ENCODE peak calls at places on chromosomes 4 and X, in nine cellular contexts. One of them, this sample, is unnamed.

GRCh38 chr4:123994917-123995316 is 598.3 kb downstream of the SPRY1 start:
- DNase-seq in activated T-cell treated with anti-CD3 and anti-CD28 coated beads for 1 hour: no peak
- DNase-seq in hippocampal formation: no peak
- DNase-seq in mucosa of descending colon: no peak
- DNase-seq in dorsolateral prefrontal cortex: no peak
- DNase-seq in hepatocyte: no peak
- DNase-seq in pons: no peak
- DNase-seq in stimulated activated naive B cell treated with anti-CD40 and anti-IgM and Interleukin-4, amounts not matched to agents 10 μg/mL and 1 μg/mL and 100 μg/mL, for 72 hours: no peak
- DNase-seq in HT1080: no peak
- DNase-seq in this sample: no peak

GRCh38 chr4:182068920-182069319 is 174.3 kb upstream of the TENM3 start:
- DNase-seq in activated T-cell treated with anti-CD3 and anti-CD28 coated beads for 1 hour: no peak
- DNase-seq in hippocampal formation: no peak
- DNase-seq in mucosa of descending colon: no peak
- DNase-seq in dorsolateral prefrontal cortex: no peak
- DNase-seq in hepatocyte: no peak
- DNase-seq in pons: no peak
- DNase-seq in stimulated activated naive B cell treated with anti-CD40 and anti-IgM and Interleukin-4, amounts not matched to agents 10 μg/mL and 1 μg/mL and 100 μg/mL, for 72 hours: no peak
- DNase-seq in HT1080: no peak
- DNase-seq in this sample: no peak

GRCh38 chr4:156778093-156778492 is 193.5 kb downstream of the PDGFC start:
- DNase-seq in activated T-cell treated with anti-CD3 and anti-CD28 coated beads for 1 hour: no peak
- DNase-seq in hippocampal formation: no peak
- DNase-seq in mucosa of descending colon: no peak
- DNase-seq in dorsolateral prefrontal cortex: no peak
- DNase-seq in hepatocyte: no peak
- DNase-seq in pons: no peak
- DNase-seq in stimulated activated naive B cell treated with anti-CD40 and anti-IgM and Interleukin-4, amounts not matched to agents 10 μg/mL and 1 μg/mL and 100 μg/mL, for 72 hours: no peak
- DNase-seq in HT1080: no peak
- DNase-seq in this sample: no peak

GRCh38 chr4:26235500-26235899 is 85.3 kb upstream of the RBPJ start:
- DNase-seq in activated T-cell treated with anti-CD3 and anti-CD28 coated beads for 1 hour: no peak
- DNase-seq in hippocampal formation: no peak
- DNase-seq in mucosa of descending colon: peak; percentile 68
- DNase-seq in dorsolateral prefrontal cortex: peak; percentile 39
- DNase-seq in hepatocyte: peak; percentile 54
- DNase-seq in pons: peak; percentile 48
- DNase-seq in stimulated activated naive B cell treated with anti-CD40 and anti-IgM and Interleukin-4, amounts not matched to agents 10 μg/mL and 1 μg/mL and 100 μg/mL, for 72 hours: no peak
- DNase-seq in HT1080: peak; percentile 11
- DNase-seq in this sample: no peak

GRCh38 chr4:10521386-10521785 is 64.2 kb upstream of the ZNF518B start:
- DNase-seq in activated T-cell treated with anti-CD3 and anti-CD28 coated beads for 1 hour: no peak
- DNase-seq in hippocampal formation: no peak
- DNase-seq in mucosa of descending colon: no peak
- DNase-seq in dorsolateral prefrontal cortex: no peak
- DNase-seq in hepatocyte: no peak
- DNase-seq in pons: no peak
- DNase-seq in stimulated activated naive B cell treated with anti-CD40 and anti-IgM and Interleukin-4, amounts not matched to agents 10 μg/mL and 1 μg/mL and 100 μg/mL, for 72 hours: no peak
- DNase-seq in HT1080: no peak
- DNase-seq in this sample: no peak

GRCh38 chr4:48031802-48032525 is 15.4 kb downstream of the NIPAL1 start:
- DNase-seq in activated T-cell treated with anti-CD3 and anti-CD28 coated beads for 1 hour: no peak
- DNase-seq in hippocampal formation: no peak
- DNase-seq in mucosa of descending colon: no peak
- DNase-seq in dorsolateral prefrontal cortex: no peak
- DNase-seq in hepatocyte: peak; percentile 52
- DNase-seq in pons: no peak
- DNase-seq in stimulated activated naive B cell treated with anti-CD40 and anti-IgM and Interleukin-4, amounts not matched to agents 10 μg/mL and 1 μg/mL and 100 μg/mL, for 72 hours: no peak
- DNase-seq in HT1080: no peak
- DNase-seq in this sample: no peak

GRCh38 chr4:183638436-183638835 is 20.5 kb downstream of the RWDD4 start:
- DNase-seq in activated T-cell treated with anti-CD3 and anti-CD28 coated beads for 1 hour: no peak
- DNase-seq in hippocampal formation: no peak
- DNase-seq in mucosa of descending colon: no peak
- DNase-seq in dorsolateral prefrontal cortex: no peak
- DNase-seq in hepatocyte: no peak
- DNase-seq in pons: no peak
- DNase-seq in stimulated activated naive B cell treated with anti-CD40 and anti-IgM and Interleukin-4, amounts not matched to agents 10 μg/mL and 1 μg/mL and 100 μg/mL, for 72 hours: no peak
- DNase-seq in HT1080: no peak
- DNase-seq in this sample: no peak

GRCh38 chr4:139694522-139694921 is 28.9 kb downstream of the MGST2 start:
- DNase-seq in activated T-cell treated with anti-CD3 and anti-CD28 coated beads for 1 hour: no peak
- DNase-seq in hippocampal formation: no peak
- DNase-seq in mucosa of descending colon: no peak
- DNase-seq in dorsolateral prefrontal cortex: no peak
- DNase-seq in hepatocyte: no peak
- DNase-seq in pons: no peak
- DNase-seq in stimulated activated naive B cell treated with anti-CD40 and anti-IgM and Interleukin-4, amounts not matched to agents 10 μg/mL and 1 μg/mL and 100 μg/mL, for 72 hours: no peak
- DNase-seq in HT1080: no peak
- DNase-seq in this sample: no peak

GRCh38 chrX:24294619-24295018 is 19.2 kb downstream of the SUPT20HL2 start:
- DNase-seq in activated T-cell treated with anti-CD3 and anti-CD28 coated beads for 1 hour: no peak
- DNase-seq in hippocampal formation: no peak
- DNase-seq in mucosa of descending colon: no peak
- DNase-seq in dorsolateral prefrontal cortex: peak; percentile 26
- DNase-seq in hepatocyte: peak; percentile 34
- DNase-seq in pons: peak; percentile 0
- DNase-seq in stimulated activated naive B cell treated with anti-CD40 and anti-IgM and Interleukin-4, amounts not matched to agents 10 μg/mL and 1 μg/mL and 100 μg/mL, for 72 hours: no peak
- DNase-seq in HT1080: peak; percentile 28
- DNase-seq in this sample: no peak

GRCh38 chr4:163161536-163162205 is 5.0 kb downstream of the NAF1 start:
- DNase-seq in activated T-cell treated with anti-CD3 and anti-CD28 coated beads for 1 hour: no peak
- DNase-seq in hippocampal formation: no peak
- DNase-seq in mucosa of descending colon: no peak
- DNase-seq in dorsolateral prefrontal cortex: no peak
- DNase-seq in hepatocyte: no peak
- DNase-seq in pons: no peak
- DNase-seq in stimulated activated naive B cell treated with anti-CD40 and anti-IgM and Interleukin-4, amounts not matched to agents 10 μg/mL and 1 μg/mL and 100 μg/mL, for 72 hours: no peak
- DNase-seq in HT1080: peak; percentile 47
- DNase-seq in this sample: no peak

GRCh38 chr4:158159054-158159717 is 13.6 kb downstream of the GASK1B start:
- DNase-seq in activated T-cell treated with anti-CD3 and anti-CD28 coated beads for 1 hour: no peak
- DNase-seq in hippocampal formation: no peak
- DNase-seq in mucosa of descending colon: no peak
- DNase-seq in dorsolateral prefrontal cortex: no peak
- DNase-seq in hepatocyte: peak; percentile 36
- DNase-seq in pons: no peak
- DNase-seq in stimulated activated naive B cell treated with anti-CD40 and anti-IgM and Interleukin-4, amounts not matched to agents 10 μg/mL and 1 μg/mL and 100 μg/mL, for 72 hours: no peak
- DNase-seq in HT1080: peak; percentile 50
- DNase-seq in this sample: no peak

GRCh38 chr4:163558539-163559044 is 64.1 kb downstream of the TMA16 start:
- DNase-seq in activated T-cell treated with anti-CD3 and anti-CD28 coated beads for 1 hour: peak; percentile 2
- DNase-seq in hippocampal formation: no peak
- DNase-seq in mucosa of descending colon: peak; percentile 50
- DNase-seq in dorsolateral prefrontal cortex: peak; percentile 10
- DNase-seq in hepatocyte: peak; percentile 15
- DNase-seq in pons: no peak
- DNase-seq in stimulated activated naive B cell treated with anti-CD40 and anti-IgM and Interleukin-4, amounts not matched to agents 10 μg/mL and 1 μg/mL and 100 μg/mL, for 72 hours: no peak
- DNase-seq in HT1080: no peak
- DNase-seq in this sample: no peak

GRCh38 chr4:182730791-182731190 is 186.4 kb downstream of the DCTD start:
- DNase-seq in activated T-cell treated with anti-CD3 and anti-CD28 coated beads for 1 hour: no peak
- DNase-seq in hippocampal formation: no peak
- DNase-seq in mucosa of descending colon: no peak
- DNase-seq in dorsolateral prefrontal cortex: no peak
- DNase-seq in hepatocyte: no peak
- DNase-seq in pons: no peak
- DNase-seq in stimulated activated naive B cell treated with anti-CD40 and anti-IgM and Interleukin-4, amounts not matched to agents 10 μg/mL and 1 μg/mL and 100 μg/mL, for 72 hours: no peak
- DNase-seq in HT1080: no peak
- DNase-seq in this sample: no peak

GRCh38 chrX:133608406-133608805 is 193.1 kb upstream of the GPC4 start:
- DNase-seq in activated T-cell treated with anti-CD3 and anti-CD28 coated beads for 1 hour: no peak
- DNase-seq in hippocampal formation: no peak
- DNase-seq in mucosa of descending colon: no peak
- DNase-seq in dorsolateral prefrontal cortex: no peak
- DNase-seq in hepatocyte: no peak
- DNase-seq in pons: no peak
- DNase-seq in stimulated activated naive B cell treated with anti-CD40 and anti-IgM and Interleukin-4, amounts not matched to agents 10 μg/mL and 1 μg/mL and 100 μg/mL, for 72 hours: no peak
- DNase-seq in HT1080: no peak
- DNase-seq in this sample: no peak

GRCh38 chrX:129984196-129984962 is 1.9 kb downstream of the BCORL1 start:
- DNase-seq in activated T-cell treated with anti-CD3 and anti-CD28 coated beads for 1 hour: peak; percentile 23
- DNase-seq in hippocampal formation: no peak
- DNase-seq in mucosa of descending colon: peak; percentile 68
- DNase-seq in dorsolateral prefrontal cortex: no peak
- DNase-seq in hepatocyte: peak; percentile 53
- DNase-seq in pons: no peak
- DNase-seq in stimulated activated naive B cell treated with anti-CD40 and anti-IgM and Interleukin-4, amounts not matched to agents 10 μg/mL and 1 μg/mL and 100 μg/mL, for 72 hours: peak; percentile 3
- DNase-seq in HT1080: no peak
- DNase-seq in this sample: peak; percentile 23

GRCh38 chrX:117996918-117997480 is 119.6 kb downstream of the KLHL13 start:
- DNase-seq in activated T-cell treated with anti-CD3 and anti-CD28 coated beads for 1 hour: no peak
- DNase-seq in hippocampal formation: no peak
- DNase-seq in mucosa of descending colon: no peak
- DNase-seq in dorsolateral prefrontal cortex: no peak
- DNase-seq in hepatocyte: no peak
- DNase-seq in pons: no peak
- DNase-seq in stimulated activated naive B cell treated with anti-CD40 and anti-IgM and Interleukin-4, amounts not matched to agents 10 μg/mL and 1 μg/mL and 100 μg/mL, for 72 hours: no peak
- DNase-seq in HT1080: no peak
- DNase-seq in this sample: no peak

GRCh38 chrX:31555506-31555905 is 483.7 kb upstream of the FTHL17 start:
- DNase-seq in activated T-cell treated with anti-CD3 and anti-CD28 coated beads for 1 hour: no peak
- DNase-seq in hippocampal formation: no peak
- DNase-seq in mucosa of descending colon: no peak
- DNase-seq in dorsolateral prefrontal cortex: no peak
- DNase-seq in hepatocyte: no peak
- DNase-seq in pons: no peak
- DNase-seq in stimulated activated naive B cell treated with anti-CD40 and anti-IgM and Interleukin-4, amounts not matched to agents 10 μg/mL and 1 μg/mL and 100 μg/mL, for 72 hours: no peak
- DNase-seq in HT1080: no peak
- DNase-seq in this sample: no peak

GRCh38 chrX:72620550-72621145 is 48.0 kb upstream of the HDAC8 start:
- DNase-seq in activated T-cell treated with anti-CD3 and anti-CD28 coated beads for 1 hour: no peak
- DNase-seq in hippocampal formation: no peak
- DNase-seq in mucosa of descending colon: no peak
- DNase-seq in dorsolateral prefrontal cortex: no peak
- DNase-seq in hepatocyte: peak; percentile 73
- DNase-seq in pons: no peak
- DNase-seq in stimulated activated naive B cell treated with anti-CD40 and anti-IgM and Interleukin-4, amounts not matched to agents 10 μg/mL and 1 μg/mL and 100 μg/mL, for 72 hours: no peak
- DNase-seq in HT1080: peak; percentile 81
- DNase-seq in this sample: no peak

GRCh38 chrX:39619182-39620009 is 478.4 kb downstream of the BCOR start:
- DNase-seq in activated T-cell treated with anti-CD3 and anti-CD28 coated beads for 1 hour: no peak
- DNase-seq in hippocampal formation: no peak
- DNase-seq in mucosa of descending colon: no peak
- DNase-seq in dorsolateral prefrontal cortex: no peak
- DNase-seq in hepatocyte: peak; percentile 16
- DNase-seq in pons: no peak
- DNase-seq in stimulated activated naive B cell treated with anti-CD40 and anti-IgM and Interleukin-4, amounts not matched to agents 10 μg/mL and 1 μg/mL and 100 μg/mL, for 72 hours: no peak
- DNase-seq in HT1080: no peak
- DNase-seq in this sample: no peak

GRCh38 chrX:129006491-129006890 is 516.8 kb downstream of the SMARCA1 start:
- DNase-seq in activated T-cell treated with anti-CD3 and anti-CD28 coated beads for 1 hour: no peak
- DNase-seq in hippocampal formation: no peak
- DNase-seq in mucosa of descending colon: no peak
- DNase-seq in dorsolateral prefrontal cortex: no peak
- DNase-seq in hepatocyte: no peak
- DNase-seq in pons: no peak
- DNase-seq in stimulated activated naive B cell treated with anti-CD40 and anti-IgM and Interleukin-4, amounts not matched to agents 10 μg/mL and 1 μg/mL and 100 μg/mL, for 72 hours: no peak
- DNase-seq in HT1080: no peak
- DNase-seq in this sample: no peak

GRCh38 chrX:108537005-108537404 is 97.4 kb downstream of the COL4A5 start:
- DNase-seq in activated T-cell treated with anti-CD3 and anti-CD28 coated beads for 1 hour: no peak
- DNase-seq in hippocampal formation: no peak
- DNase-seq in mucosa of descending colon: no peak
- DNase-seq in dorsolateral prefrontal cortex: no peak
- DNase-seq in hepatocyte: peak; percentile 50
- DNase-seq in pons: peak; percentile 42
- DNase-seq in stimulated activated naive B cell treated with anti-CD40 and anti-IgM and Interleukin-4, amounts not matched to agents 10 μg/mL and 1 μg/mL and 100 μg/mL, for 72 hours: no peak
- DNase-seq in HT1080: peak; percentile 14
- DNase-seq in this sample: no peak

GRCh38 chr4:45636175-45636574 is 487.7 kb downstream of the GABRG1 start:
- DNase-seq in activated T-cell treated with anti-CD3 and anti-CD28 coated beads for 1 hour: no peak
- DNase-seq in hippocampal formation: no peak
- DNase-seq in mucosa of descending colon: no peak
- DNase-seq in dorsolateral prefrontal cortex: no peak
- DNase-seq in hepatocyte: no peak
- DNase-seq in pons: no peak
- DNase-seq in stimulated activated naive B cell treated with anti-CD40 and anti-IgM and Interleukin-4, amounts not matched to agents 10 μg/mL and 1 μg/mL and 100 μg/mL, for 72 hours: no peak
- DNase-seq in HT1080: no peak
- DNase-seq in this sample: no peak

GRCh38 chr4:178953447-178954120 is 1511.3 kb upstream of the AGA start:
- DNase-seq in activated T-cell treated with anti-CD3 and anti-CD28 coated beads for 1 hour: no peak
- DNase-seq in hippocampal formation: no peak
- DNase-seq in mucosa of descending colon: no peak
- DNase-seq in dorsolateral prefrontal cortex: no peak
- DNase-seq in hepatocyte: no peak
- DNase-seq in pons: no peak
- DNase-seq in stimulated activated naive B cell treated with anti-CD40 and anti-IgM and Interleukin-4, amounts not matched to agents 10 μg/mL and 1 μg/mL and 100 μg/mL, for 72 hours: no peak
- DNase-seq in HT1080: no peak
- DNase-seq in this sample: no peak

GRCh38 chr4:41442818-41443217 is 95.1 kb upstream of the LIMCH1 start:
- DNase-seq in activated T-cell treated with anti-CD3 and anti-CD28 coated beads for 1 hour: no peak
- DNase-seq in hippocampal formation: no peak
- DNase-seq in mucosa of descending colon: no peak
- DNase-seq in dorsolateral prefrontal cortex: no peak
- DNase-seq in hepatocyte: no peak
- DNase-seq in pons: no peak
- DNase-seq in stimulated activated naive B cell treated with anti-CD40 and anti-IgM and Interleukin-4, amounts not matched to agents 10 μg/mL and 1 μg/mL and 100 μg/mL, for 72 hours: no peak
- DNase-seq in HT1080: no peak
- DNase-seq in this sample: no peak

GRCh38 chrX:10350991-10351390 is 194.2 kb downstream of the CLCN4 start:
- DNase-seq in activated T-cell treated with anti-CD3 and anti-CD28 coated beads for 1 hour: no peak
- DNase-seq in hippocampal formation: no peak
- DNase-seq in mucosa of descending colon: no peak
- DNase-seq in dorsolateral prefrontal cortex: no peak
- DNase-seq in hepatocyte: no peak
- DNase-seq in pons: no peak
- DNase-seq in stimulated activated naive B cell treated with anti-CD40 and anti-IgM and Interleukin-4, amounts not matched to agents 10 μg/mL and 1 μg/mL and 100 μg/mL, for 72 hours: no peak
- DNase-seq in HT1080: peak; percentile 23
- DNase-seq in this sample: no peak

GRCh38 chr4:55733874-55734437 is 85.6 kb upstream of the EXOC1L start:
- DNase-seq in activated T-cell treated with anti-CD3 and anti-CD28 coated beads for 1 hour: no peak
- DNase-seq in hippocampal formation: no peak
- DNase-seq in mucosa of descending colon: peak; percentile 82
- DNase-seq in dorsolateral prefrontal cortex: no peak
- DNase-seq in hepatocyte: peak; percentile 90
- DNase-seq in pons: no peak
- DNase-seq in stimulated activated naive B cell treated with anti-CD40 and anti-IgM and Interleukin-4, amounts not matched to agents 10 μg/mL and 1 μg/mL and 100 μg/mL, for 72 hours: no peak
- DNase-seq in HT1080: peak; percentile 76
- DNase-seq in this sample: no peak

GRCh38 chr4:132530846-132531245 is 618.2 kb upstream of the PCDH10 start:
- DNase-seq in activated T-cell treated with anti-CD3 and anti-CD28 coated beads for 1 hour: no peak
- DNase-seq in hippocampal formation: no peak
- DNase-seq in mucosa of descending colon: no peak
- DNase-seq in dorsolateral prefrontal cortex: no peak
- DNase-seq in hepatocyte: no peak
- DNase-seq in pons: no peak
- DNase-seq in stimulated activated naive B cell treated with anti-CD40 and anti-IgM and Interleukin-4, amounts not matched to agents 10 μg/mL and 1 μg/mL and 100 μg/mL, for 72 hours: no peak
- DNase-seq in HT1080: no peak
- DNase-seq in this sample: no peak

GRCh38 chr4:4327652-4328121 is 37.6 kb downstream of the ZBTB49 start:
- DNase-seq in activated T-cell treated with anti-CD3 and anti-CD28 coated beads for 1 hour: no peak
- DNase-seq in hippocampal formation: no peak
- DNase-seq in mucosa of descending colon: no peak
- DNase-seq in dorsolateral prefrontal cortex: no peak
- DNase-seq in hepatocyte: peak; percentile 42
- DNase-seq in pons: no peak
- DNase-seq in stimulated activated naive B cell treated with anti-CD40 and anti-IgM and Interleukin-4, amounts not matched to agents 10 μg/mL and 1 μg/mL and 100 μg/mL, for 72 hours: no peak
- DNase-seq in HT1080: no peak
- DNase-seq in this sample: no peak

GRCh38 chr4:89331197-89331596 is 23.6 kb upstream of the GPRIN3 start:
- DNase-seq in activated T-cell treated with anti-CD3 and anti-CD28 coated beads for 1 hour: no peak
- DNase-seq in hippocampal formation: no peak
- DNase-seq in mucosa of descending colon: no peak
- DNase-seq in dorsolateral prefrontal cortex: no peak
- DNase-seq in hepatocyte: no peak
- DNase-seq in pons: no peak
- DNase-seq in stimulated activated naive B cell treated with anti-CD40 and anti-IgM and Interleukin-4, amounts not matched to agents 10 μg/mL and 1 μg/mL and 100 μg/mL, for 72 hours: no peak
- DNase-seq in HT1080: no peak
- DNase-seq in this sample: no peak

GRCh38 chr4:15162046-15162445 is 159.8 kb downstream of the CPEB2 start:
- DNase-seq in activated T-cell treated with anti-CD3 and anti-CD28 coated beads for 1 hour: no peak
- DNase-seq in hippocampal formation: no peak
- DNase-seq in mucosa of descending colon: no peak
- DNase-seq in dorsolateral prefrontal cortex: no peak
- DNase-seq in hepatocyte: no peak
- DNase-seq in pons: no peak
- DNase-seq in stimulated activated naive B cell treated with anti-CD40 and anti-IgM and Interleukin-4, amounts not matched to agents 10 μg/mL and 1 μg/mL and 100 μg/mL, for 72 hours: no peak
- DNase-seq in HT1080: no peak
- DNase-seq in this sample: no peak

GRCh38 chr4:180665994-180666818 is 1577.0 kb upstream of the TENM3 start:
- DNase-seq in activated T-cell treated with anti-CD3 and anti-CD28 coated beads for 1 hour: no peak
- DNase-seq in hippocampal formation: peak; percentile 6
- DNase-seq in mucosa of descending colon: no peak
- DNase-seq in dorsolateral prefrontal cortex: peak; percentile 27
- DNase-seq in hepatocyte: peak; percentile 84
- DNase-seq in pons: peak; percentile 81
- DNase-seq in stimulated activated naive B cell treated with anti-CD40 and anti-IgM and Interleukin-4, amounts not matched to agents 10 μg/mL and 1 μg/mL and 100 μg/mL, for 72 hours: no peak
- DNase-seq in HT1080: peak; percentile 32
- DNase-seq in this sample: no peak

This sample was measured in T follicular helper cell.